ENCODE peak calls at places on chromosomes 6 and 20, in five cellular contexts. O, U, I, D and J are unnamed samples.

GRCh38 chr6:31356216-31356945 is 598 bp downstream of the HLA-B start:
- DNase-seq in O (no peak), U (no peak), I (no peak), D (no peak), J (peak; percentile 47)

GRCh38 chr6:108588586-108588985 is 27.9 kb downstream of the FOXO3 start:
- DNase-seq in O (no peak), D (no peak), U (no peak), I (no peak), J (peak; percentile 34)

GRCh38 chr20:61748376-61748775 is 317.3 kb downstream of the TAF4 start:
- DNase-seq in U (no peak), D (no peak), O (no peak), I (no peak), J (no peak)

GRCh38 chr6:106206905-106207304 is 118.7 kb downstream of the ATG5 start:
- DNase-seq in I (no peak), U (no peak), O (no peak), D (no peak), J (no peak)

GRCh38 chr6:146997062-146997461 is 207.2 kb upstream of the STXBP5 start:
- DNase-seq in U (peak; percentile 57), D (no peak), I (no peak), O (peak; percentile 33), J (no peak)

GRCh38 chr6:52551483-52552277 is 25.2 kb downstream of the TRAM2 start:
- DNase-seq in I (peak; percentile 77), D (no peak), O (peak; percentile 28), U (no peak), J (peak; percentile 58)

GRCh38 chr6:26196846-26197683 is 109.8 kb downstream of the HFE start:
- DNase-seq in O (no peak), D (peak; percentile 99), I (peak; percentile 93), U (peak; percentile 93), J (peak; percentile 86)

GRCh38 chr20:13817342-13817741 is 32.5 kb downstream of the NDUFAF5 start:
- DNase-seq in O (no peak), I (no peak), D (no peak), U (no peak), J (no peak)

GRCh38 chr6:72674842-72675241 is 53.0 kb downstream of the KCNQ5 start:
- DNase-seq in D (no peak), U (no peak), O (no peak), I (no peak), J (no peak)

GRCh38 chr6:15927531-15928230 is 201.2 kb upstream of the MYLIP start:
- DNase-seq in I (no peak), U (no peak), O (no peak), D (no peak), J (no peak)

GRCh38 chr6:138115877-138116660 is 8.8 kb upstream of the PERP start:
- DNase-seq in U (peak; percentile 75), O (peak; percentile 65), I (peak; percentile 71), D (peak; percentile 33), J (peak; percentile 85)

GRCh38 chr6:40779399-40779798 is 192.2 kb upstream of the LRFN2 start:
- DNase-seq in D (no peak), I (no peak), U (no peak), O (no peak), J (no peak)

GRCh38 chr20:25336561-25337422 is 53.8 kb downstream of the ABHD12 start:
- DNase-seq in D (no peak), U (peak; percentile 41), O (peak; percentile 71), I (peak; percentile 82), J (peak; percentile 76)

GRCh38 chr6:31776961-31777666 is at the start of gene VWA7:
- DNase-seq in U (peak; percentile 99), D (peak; percentile 70), O (peak; percentile 87), I (peak; percentile 85), J (peak; percentile 39)

GRCh38 chr6:113591896-113592827 is 265.0 kb upstream of the MARCKS start:
- DNase-seq in U (no peak), D (no peak), I (peak; percentile 16), O (no peak), J (peak; percentile 55)

GRCh38 chr6:11201772-11202512 is 30.5 kb downstream of the NEDD9 start:
- DNase-seq in I (no peak), D (no peak), U (no peak), O (no peak), J (no peak)

GRCh38 chr6:25942561-25943147 is 12.2 kb upstream of the SLC17A2 start:
- DNase-seq in D (no peak), U (peak; percentile 58), I (peak; percentile 76), O (peak; percentile 64), J (peak; percentile 34)

GRCh38 chr20:25058051-25058796 is at the start of gene ACSS1:
- DNase-seq in D (peak; percentile 62), I (no peak), O (peak; percentile 54), U (no peak), J (peak; percentile 74)

GRCh38 chr6:373773-374724 is 17.5 kb upstream of the IRF4 start:
- DNase-seq in U (no peak), I (no peak), D (no peak), O (no peak), J (peak; percentile 43)

GRCh38 chr6:55397986-55398385 is 70.7 kb downstream of the GFRAL start:
- DNase-seq in I (no peak), D (no peak), O (no peak), U (no peak), J (no peak)

GRCh38 chr6:170287371-170287876 is 3.5 kb downstream of the DLL1 start:
- DNase-seq in D (no peak), O (no peak), U (no peak), I (no peak), J (no peak)

GRCh38 chr6:112839525-112839961 is 492.4 kb downstream of the RFPL4B start:
- DNase-seq in I (no peak), O (no peak), U (no peak), D (no peak), J (no peak)

GRCh38 chr6:141521440-141521839 is 611.3 kb upstream of the GJE1 start:
- DNase-seq in U (no peak), O (no peak), D (no peak), I (no peak), J (no peak)

GRCh38 chr6:104771258-104771832 is 88.4 kb downstream of the HACE1 start:
- DNase-seq in D (no peak), I (peak; percentile 10), O (peak; percentile 5), U (peak; percentile 13), J (peak; percentile 41)

GRCh38 chr20:1830240-1830639 is 65.0 kb upstream of the SIRPA start:
- DNase-seq in O (peak; percentile 79), U (no peak), D (no peak), I (no peak), J (no peak)

GRCh38 chr6:149964243-149965190 is 774 bp downstream of the ULBP1 start:
- DNase-seq in I (no peak), U (no peak), D (no peak), O (no peak), J (no peak)

GRCh38 chr6:56088641-56089040 is 158.7 kb downstream of the COL21A1 start:
- DNase-seq in I (no peak), U (no peak), D (no peak), O (no peak), J (no peak)

GRCh38 chr6:110180228-110181008 is at the start of gene CDC40:
- DNase-seq in I (peak; percentile 78), O (no peak), D (no peak), U (peak; percentile 75), J (no peak)

GRCh38 chr20:15205719-15206118 is 868.3 kb upstream of the FLRT3 start:
- DNase-seq in U (no peak), I (no peak), O (no peak), D (no peak), J (no peak)
- TF ChIP-seq JUNB in U (no peak), I (no peak), O (no peak), D (no peak), J (no peak)

DNA sequence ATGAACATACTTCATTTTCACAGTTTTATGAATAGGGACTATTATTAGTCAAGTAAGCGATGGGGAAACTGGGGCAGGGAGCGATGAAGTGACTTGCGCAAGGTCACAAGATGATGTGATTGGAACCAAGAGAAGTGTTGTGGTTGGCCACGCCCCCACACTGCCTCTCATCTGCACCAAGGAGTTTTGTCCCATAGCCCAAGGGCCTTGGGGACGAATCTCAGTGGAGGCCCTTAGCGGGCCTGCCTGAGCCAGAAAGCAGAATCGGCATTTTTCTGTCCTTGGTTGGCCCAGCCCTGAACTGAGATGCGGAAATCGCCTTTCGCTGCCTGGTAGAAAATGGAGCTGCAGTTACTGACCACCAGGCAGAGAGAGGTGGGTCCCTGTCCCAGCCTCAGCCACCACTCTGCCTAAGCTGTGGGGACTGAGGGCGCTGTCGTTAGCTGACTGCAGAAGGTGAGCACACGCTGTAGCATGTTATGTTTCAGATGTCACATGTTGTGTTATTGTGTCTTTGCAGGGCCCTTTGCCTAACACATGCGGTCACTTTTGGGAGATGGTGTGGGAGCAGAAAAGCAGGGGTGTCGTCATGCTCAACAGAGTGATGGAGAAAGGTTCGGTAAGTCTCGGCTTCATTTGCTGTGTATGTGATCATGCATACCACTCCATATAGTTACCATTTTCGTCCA is 57.8 kb downstream of the PTPN1 start:
- DNase-seq in U (no peak), D (no peak), O (no peak), I (no peak), J (no peak)
- TF ChIP-seq JUNB in U (no peak), D (no peak), O (no peak), I (no peak), J (no peak)

GRCh38 chr6:79872986-79873385 is 74.4 kb downstream of the ELOVL4 start:
- DNase-seq in U (no peak), O (peak; percentile 2), D (no peak), I (no peak), J (no peak)
- TF ChIP-seq JUNB in U (no peak), O (no peak), D (no peak), I (no peak), J (no peak)

GRCh38 chr20:63734111-63734945 is 2.1 kb upstream of the LIME1 start:
- DNase-seq in O (no peak), U (no peak), I (no peak), D (no peak), J (no peak)

GRCh38 chr20:63733579-63734081 is 2.8 kb upstream of the LIME1 start:
- DNase-seq in O (no peak), D (no peak), U (no peak), I (no peak), J (no peak)

GRCh38 chr20:63736893-63737689 is 627 bp downstream of the LIME1 start:
- DNase-seq in D (no peak), U (no peak), I (no peak), O (no peak), J (no peak)

GRCh38 chr20:63735859-63736718 is at the start of gene LIME1:
- DNase-seq in O (no peak), I (no peak), D (no peak), U (no peak), J (no peak)

DNA sequence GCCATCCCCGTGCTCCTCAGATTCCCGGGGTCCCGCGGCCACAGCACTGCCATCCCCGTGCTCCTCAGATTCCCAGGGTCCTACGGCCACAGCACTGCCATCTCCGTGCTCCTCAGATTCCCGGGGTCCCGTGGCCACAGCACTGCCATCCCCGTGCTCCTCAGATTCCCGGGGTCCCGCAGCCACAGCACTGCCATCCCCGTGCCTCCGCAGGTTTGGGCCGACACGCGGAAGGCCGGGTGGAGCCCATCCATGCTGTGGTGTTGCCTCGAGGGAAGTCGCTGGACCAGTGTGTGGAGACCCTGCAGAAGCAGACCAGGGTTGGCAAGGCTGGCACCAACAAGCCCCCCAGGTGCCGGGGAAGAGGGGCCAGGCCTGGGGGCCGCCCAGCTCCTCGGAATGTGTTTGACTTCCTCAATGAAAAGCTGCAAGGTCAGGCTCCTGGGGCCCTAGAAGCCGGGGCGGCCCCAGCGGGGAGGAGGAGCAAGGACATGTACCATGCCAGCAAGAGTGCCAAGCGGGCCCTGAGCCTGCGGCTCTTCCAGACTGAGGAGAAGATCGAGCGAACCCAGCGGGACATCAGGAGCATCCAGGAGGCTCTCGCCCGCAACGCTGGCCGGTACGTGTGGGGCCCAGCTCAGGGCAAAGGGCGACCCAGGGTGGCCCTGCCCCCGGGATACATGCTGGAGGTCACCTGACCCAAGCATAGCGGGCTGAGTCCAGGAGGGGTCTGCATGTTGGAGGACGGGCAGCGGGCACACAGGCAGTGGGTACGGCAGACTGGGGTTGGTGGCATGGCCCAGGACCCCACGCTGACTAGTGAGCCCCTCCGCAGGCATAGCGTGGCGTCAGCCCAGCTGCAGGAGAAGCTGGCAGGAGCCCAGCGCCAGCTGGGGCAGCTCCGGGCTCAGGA is 1.3 kb upstream of the LIME1 start:
- DNase-seq in D (no peak), O (no peak), I (no peak), U (no peak), J (no peak)
- TF ChIP-seq JUNB in D (no peak), O (no peak), I (no peak), U (no peak), J (no peak)